ENCODE peak calls at places on chromosome 2, in ten cellular contexts. One of them, this sample, is unnamed.

GRCh38 chr2:9704600-9704999 is 73.8 kb upstream of the YWHAQ start:
- DNase-seq in NCI-H446: no peak
- DNase-seq in natural killer cell: no peak
- DNase-seq in activated CD8-positive, alpha-beta memory T cell treated with anti-CD3 and anti-CD28 coated beads, Interleukin-2, amount 50 U/mL, for 48 hours: no peak
- DNase-seq in fibroblast of villous mesenchyme: no peak
- DNase-seq in NCI-H1105: no peak
- DNase-seq in kidney epithelial cell: no peak
- DNase-seq in NCI-H1436: no peak
- DNase-seq in left colon: no peak
- DNase-seq in activated CD4-positive, CD25-positive, alpha-beta regulatory T cell: no peak
- DNase-seq in this sample: no peak

GRCh38 chr2:181224866-181225265 is 232.3 kb upstream of the ITGA4 start:
- DNase-seq in kidney epithelial cell: no peak
- DNase-seq in NCI-H1436: no peak
- DNase-seq in NCI-H1105: no peak
- DNase-seq in natural killer cell: no peak
- DNase-seq in NCI-H446: no peak
- DNase-seq in activated CD8-positive, alpha-beta memory T cell treated with anti-CD3 and anti-CD28 coated beads, Interleukin-2, amount 50 U/mL, for 48 hours: no peak
- DNase-seq in left colon: no peak
- DNase-seq in fibroblast of villous mesenchyme: no peak
- DNase-seq in activated CD4-positive, CD25-positive, alpha-beta regulatory T cell: no peak
- DNase-seq in this sample: no peak

GRCh38 chr2:226910384-226910783 is 74.5 kb downstream of the RHBDD1 start:
- DNase-seq in fibroblast of villous mesenchyme: no peak
- DNase-seq in NCI-H1436: no peak
- DNase-seq in activated CD8-positive, alpha-beta memory T cell treated with anti-CD3 and anti-CD28 coated beads, Interleukin-2, amount 50 U/mL, for 48 hours: no peak
- DNase-seq in kidney epithelial cell: no peak
- DNase-seq in left colon: no peak
- DNase-seq in NCI-H446: no peak
- DNase-seq in NCI-H1105: no peak
- DNase-seq in activated CD4-positive, CD25-positive, alpha-beta regulatory T cell: no peak
- DNase-seq in natural killer cell: no peak
- DNase-seq in this sample: no peak

GRCh38 chr2:162257416-162257815 is 14.2 kb upstream of the FAP start:
- DNase-seq in NCI-H446: no peak
- DNase-seq in activated CD4-positive, CD25-positive, alpha-beta regulatory T cell: no peak
- DNase-seq in fibroblast of villous mesenchyme: peak; percentile 57
- DNase-seq in NCI-H1105: no peak
- DNase-seq in kidney epithelial cell: no peak
- DNase-seq in activated CD8-positive, alpha-beta memory T cell treated with anti-CD3 and anti-CD28 coated beads, Interleukin-2, amount 50 U/mL, for 48 hours: no peak
- DNase-seq in left colon: no peak
- DNase-seq in natural killer cell: no peak
- DNase-seq in NCI-H1436: no peak
- DNase-seq in this sample: no peak

GRCh38 chr2:50719837-50720694 is 311.9 kb downstream of the NRXN1 start:
- DNase-seq in NCI-H446: no peak
- DNase-seq in natural killer cell: no peak
- DNase-seq in NCI-H1105: no peak
- DNase-seq in kidney epithelial cell: no peak
- DNase-seq in fibroblast of villous mesenchyme: no peak
- DNase-seq in left colon: no peak
- DNase-seq in activated CD8-positive, alpha-beta memory T cell treated with anti-CD3 and anti-CD28 coated beads, Interleukin-2, amount 50 U/mL, for 48 hours: no peak
- DNase-seq in NCI-H1436: no peak
- DNase-seq in activated CD4-positive, CD25-positive, alpha-beta regulatory T cell: no peak
- DNase-seq in this sample: no peak

GRCh38 chr2:8149985-8150547 is 531.8 kb upstream of the ID2 start:
- DNase-seq in left colon: no peak
- DNase-seq in activated CD8-positive, alpha-beta memory T cell treated with anti-CD3 and anti-CD28 coated beads, Interleukin-2, amount 50 U/mL, for 48 hours: no peak
- DNase-seq in NCI-H1436: no peak
- DNase-seq in kidney epithelial cell: no peak
- DNase-seq in fibroblast of villous mesenchyme: no peak
- DNase-seq in NCI-H446: no peak
- DNase-seq in NCI-H1105: no peak
- DNase-seq in natural killer cell: no peak
- DNase-seq in activated CD4-positive, CD25-positive, alpha-beta regulatory T cell: no peak
- DNase-seq in this sample: no peak

GRCh38 chr2:239605976-239606375 is 205.2 kb upstream of the HDAC4 start:
- DNase-seq in left colon: no peak
- DNase-seq in activated CD8-positive, alpha-beta memory T cell treated with anti-CD3 and anti-CD28 coated beads, Interleukin-2, amount 50 U/mL, for 48 hours: no peak
- DNase-seq in NCI-H1105: no peak
- DNase-seq in NCI-H446: no peak
- DNase-seq in fibroblast of villous mesenchyme: no peak
- DNase-seq in kidney epithelial cell: no peak
- DNase-seq in activated CD4-positive, CD25-positive, alpha-beta regulatory T cell: no peak
- DNase-seq in natural killer cell: no peak
- DNase-seq in NCI-H1436: no peak
- DNase-seq in this sample: peak; percentile 15

GRCh38 chr2:167509585-167509984 is 621.3 kb downstream of the XIRP2 start:
- DNase-seq in kidney epithelial cell: peak; percentile 91
- DNase-seq in activated CD8-positive, alpha-beta memory T cell treated with anti-CD3 and anti-CD28 coated beads, Interleukin-2, amount 50 U/mL, for 48 hours: no peak
- DNase-seq in fibroblast of villous mesenchyme: peak; percentile 14
- DNase-seq in natural killer cell: no peak
- DNase-seq in activated CD4-positive, CD25-positive, alpha-beta regulatory T cell: no peak
- DNase-seq in NCI-H446: no peak
- DNase-seq in NCI-H1436: no peak
- DNase-seq in left colon: no peak
- DNase-seq in NCI-H1105: peak; percentile 47
- DNase-seq in this sample: no peak

GRCh38 chr2:191783416-191783815 is 63.5 kb downstream of the CAVIN2 start:
- DNase-seq in natural killer cell: no peak
- DNase-seq in activated CD8-positive, alpha-beta memory T cell treated with anti-CD3 and anti-CD28 coated beads, Interleukin-2, amount 50 U/mL, for 48 hours: no peak
- DNase-seq in left colon: no peak
- DNase-seq in fibroblast of villous mesenchyme: no peak
- DNase-seq in activated CD4-positive, CD25-positive, alpha-beta regulatory T cell: no peak
- DNase-seq in kidney epithelial cell: no peak
- DNase-seq in NCI-H1436: no peak
- DNase-seq in NCI-H1105: no peak
- DNase-seq in NCI-H446: no peak
- DNase-seq in this sample: no peak

GRCh38 chr2:168564641-168565040 is 108.6 kb downstream of the CERS6 start:
- DNase-seq in activated CD8-positive, alpha-beta memory T cell treated with anti-CD3 and anti-CD28 coated beads, Interleukin-2, amount 50 U/mL, for 48 hours: no peak
- DNase-seq in left colon: no peak
- DNase-seq in activated CD4-positive, CD25-positive, alpha-beta regulatory T cell: no peak
- DNase-seq in NCI-H1105: no peak
- DNase-seq in fibroblast of villous mesenchyme: peak; percentile 26
- DNase-seq in NCI-H446: no peak
- DNase-seq in natural killer cell: no peak
- DNase-seq in kidney epithelial cell: no peak
- DNase-seq in NCI-H1436: no peak
- DNase-seq in this sample: no peak

GRCh38 chr2:99101697-99102096 is 39.8 kb upstream of the C2orf15 start:
- DNase-seq in NCI-H1105: no peak
- DNase-seq in activated CD4-positive, CD25-positive, alpha-beta regulatory T cell: no peak
- DNase-seq in natural killer cell: no peak
- DNase-seq in kidney epithelial cell: no peak
- DNase-seq in NCI-H446: no peak
- DNase-seq in activated CD8-positive, alpha-beta memory T cell treated with anti-CD3 and anti-CD28 coated beads, Interleukin-2, amount 50 U/mL, for 48 hours: no peak
- DNase-seq in fibroblast of villous mesenchyme: peak; percentile 36
- DNase-seq in left colon: no peak
- DNase-seq in NCI-H1436: no peak
- DNase-seq in this sample: no peak

GRCh38 chr2:109393211-109393610 is 220.6 kb downstream of the SEPTIN10 start:
- DNase-seq in left colon: no peak
- DNase-seq in activated CD8-positive, alpha-beta memory T cell treated with anti-CD3 and anti-CD28 coated beads, Interleukin-2, amount 50 U/mL, for 48 hours: no peak
- DNase-seq in kidney epithelial cell: no peak
- DNase-seq in fibroblast of villous mesenchyme: no peak
- DNase-seq in NCI-H1105: no peak
- DNase-seq in natural killer cell: no peak
- DNase-seq in NCI-H446: no peak
- DNase-seq in activated CD4-positive, CD25-positive, alpha-beta regulatory T cell: no peak
- DNase-seq in NCI-H1436: no peak
- DNase-seq in this sample: no peak